ENCODE peak calls at places on chromosomes 11 and 22, in nine cellular contexts. Z is ascending aorta, O is ovary, Q is HCT116, V is stomach, E is A549, I is AG04450, W is lung, H is neural progenitor cell. F is an unnamed sample.

GRCh38 chr22:25085156-25085555 is 114.5 kb upstream of the CRYBB3 start:
- DNase-seq in Z (no peak), O (no peak), Q (no peak), V (no peak), E (no peak), I (no peak), W (no peak), H (no peak), F (no peak)

GRCh38 chr11:213111-213510 is 5.6 kb downstream of the RIC8A start:
- DNase-seq in Z (no peak), O (peak; percentile 30), Q (no peak), V (peak; percentile 9), E (no peak), I (no peak), W (no peak), H (no peak), F (peak; percentile 15)

GRCh38 chr11:78467370-78467769 is 49.8 kb upstream of the GAB2 start:
- DNase-seq in Z (no peak), O (no peak), Q (no peak), V (no peak), E (no peak), I (no peak), W (no peak), H (no peak), F (no peak)

GRCh38 chr11:101390539-101390938 is 193.3 kb downstream of the TRPC6 start:
- DNase-seq in Z (no peak), O (no peak), Q (peak; percentile 3), V (no peak), E (no peak), I (no peak), W (no peak), H (no peak), F (no peak)

GRCh38 chr11:17597770-17598169 is 50.7 kb downstream of the OTOG start:
- DNase-seq in Z (peak; percentile 57), O (peak; percentile 19), Q (no peak), V (peak; percentile 24), E (no peak), I (no peak), W (no peak), H (no peak), F (no peak)

GRCh38 chr22:20405291-20405930 is 11.5 kb downstream of the ZNF74 start:
- DNase-seq in Z (peak; percentile 51), O (no peak), Q (no peak), V (no peak), E (no peak), I (no peak), W (no peak), H (no peak), F (no peak)

GRCh38 chr11:3755151-3755550 is 42.2 kb downstream of the NUP98 start:
- DNase-seq in Z (no peak), O (no peak), Q (no peak), V (no peak), E (no peak), I (no peak), W (no peak), H (no peak), F (no peak)

GRCh38 chr11:57674251-57674650 is 6.3 kb downstream of the ZDHHC5 start:
- DNase-seq in Z (no peak), O (no peak), Q (no peak), V (no peak), E (no peak), I (no peak), W (no peak), H (no peak), F (no peak)

GRCh38 chr11:67356551-67356866 is 3.2 kb upstream of the POLD4 start:
- DNase-seq in Z (no peak), O (no peak), Q (no peak), V (no peak), E (no peak), I (no peak), W (no peak), H (no peak), F (no peak)

GRCh38 chr11:3144296-3145205 is 20.6 kb downstream of the OSBPL5 start:
- DNase-seq in Z (no peak), O (no peak), Q (no peak), V (no peak), E (no peak), I (no peak), W (no peak), H (no peak), F (no peak)

GRCh38 chr11:88103337-88104206 is 71.7 kb downstream of the RAB38 start:
- DNase-seq in Z (no peak), O (no peak), Q (peak; percentile 85), V (no peak), E (peak; percentile 58), I (peak; percentile 1), W (peak; percentile 62), H (peak; percentile 90), F (peak; percentile 33)

GRCh38 chr11:10923886-10924285 is 66.0 kb upstream of the ZBED5 start:
- DNase-seq in Z (no peak), O (no peak), Q (no peak), V (no peak), E (no peak), I (no peak), W (no peak), H (no peak), F (no peak)

GRCh38 chr11:34411786-34412185 is 26.9 kb upstream of the CAT start:
- DNase-seq in Z (no peak), O (no peak), Q (no peak), V (no peak), E (no peak), I (no peak), W (no peak), H (no peak), F (no peak)

GRCh38 chr11:133894956-133895549 is 49.7 kb upstream of the SPATA19 start:
- DNase-seq in Z (no peak), O (no peak), Q (no peak), V (peak; percentile 15), E (no peak), I (no peak), W (no peak), H (peak; percentile 58), F (peak; percentile 38)

GRCh38 chr11:128857341-128857740 is 9.8 kb downstream of the KCNJ1 start:
- DNase-seq in Z (no peak), O (no peak), Q (no peak), V (no peak), E (no peak), I (no peak), W (no peak), H (no peak), F (no peak)

DNA sequence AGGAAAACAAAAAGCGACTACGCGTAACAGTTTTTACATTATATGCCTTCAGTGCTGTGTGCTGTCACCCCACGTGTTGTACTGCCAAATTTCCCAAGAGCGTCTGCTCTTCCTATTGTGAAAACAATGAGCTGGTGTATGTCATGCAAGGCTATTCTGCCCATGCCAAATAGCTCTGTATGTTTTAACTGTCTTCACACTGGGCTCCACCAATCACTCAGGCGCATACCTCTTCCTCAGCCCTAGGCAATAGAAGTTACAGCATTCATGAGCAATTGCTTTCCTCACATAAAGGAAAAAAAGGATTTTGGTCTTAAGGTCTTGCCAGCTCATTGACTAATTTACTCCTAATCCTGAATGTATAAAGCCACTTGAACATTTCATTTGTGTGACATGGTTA is 606.8 kb downstream of the NTM start:
- DNase-seq in Z (no peak), O (no peak), Q (no peak), V (no peak), E (no peak), I (no peak), W (no peak), H (peak; percentile 40), F (no peak)
- H3K4me3 ChIP-seq in Z (no peak overlapping the region), O (no peak overlapping the region), Q (no peak overlapping the region), V (no peak overlapping the region), E (no peak overlapping the region), I (no peak overlapping the region), W (no peak overlapping the region), H (no peak overlapping the region), F (no peak overlapping the region)

DNA sequence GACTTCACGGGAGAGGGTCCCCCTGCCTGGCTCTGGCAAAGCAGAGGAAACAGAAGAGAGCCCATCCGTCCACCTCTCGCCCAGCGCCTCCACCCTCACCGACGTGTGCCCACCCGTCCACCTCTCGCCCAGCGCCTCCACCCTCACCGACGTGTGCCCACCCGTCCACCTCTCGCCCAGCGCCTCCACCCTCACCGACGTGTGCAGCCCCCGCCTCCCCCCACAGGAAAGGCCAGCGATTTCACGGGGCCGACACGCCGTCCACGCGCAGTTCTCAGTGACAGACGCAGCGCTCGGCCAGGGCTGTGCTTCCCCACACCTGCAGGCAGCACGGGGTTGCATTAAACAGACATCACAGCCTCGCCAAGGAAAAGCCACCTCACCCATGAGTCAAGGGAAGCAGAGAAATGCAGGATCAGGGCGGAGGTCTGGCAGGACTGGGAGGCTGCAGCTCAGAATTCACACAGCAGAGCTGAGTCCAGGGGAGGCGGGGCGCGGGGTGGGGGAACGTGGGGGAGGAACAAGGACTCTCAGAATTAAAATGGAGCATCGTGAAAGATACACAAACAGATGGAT is 377.8 kb downstream of the BRD1 start:
- DNase-seq in Z (peak; percentile 33), O (no peak), Q (no peak), V (no peak), E (no peak), I (no peak), W (no peak), H (peak; percentile 60), F (no peak)
- H3K9me3 ChIP-seq in Z (no peaks in the 10 kb centered on the region), O (no peaks in the 10 kb centered on the region), Q (no peaks in the 10 kb centered on the region), V (no peaks in the 10 kb centered on the region), E (no peaks in the 10 kb centered on the region), I (peaks cover 82% of the 10 kb centered on the region), W (no peaks in the 10 kb centered on the region), H (no peaks in the 10 kb centered on the region), F (no peaks in the 10 kb centered on the region)

GRCh38 chr11:119362741-119363080 is 16.2 kb upstream of the MFRP start:
- DNase-seq in Z (no peak), O (no peak), Q (no peak), V (no peak), E (no peak), I (no peak), W (no peak), H (no peak), F (no peak)
- H3K4me3 ChIP-seq in Z (no peak overlapping the region), O (peak overlapping the region; percentile 45), Q (no peak overlapping the region), V (peak overlapping the region; percentile 50), E (no peak overlapping the region), I (no peak overlapping the region), W (no peak overlapping the region), H (no peak overlapping the region), F (no peak overlapping the region)

GRCh38 chr11:13288375-13289029 is 10.9 kb downstream of the BMAL1 start:
- DNase-seq in Z (no peak), O (no peak), Q (no peak), V (no peak), E (no peak), I (no peak), W (no peak), H (no peak), F (no peak)

GRCh38 chr11:13284776-13285588 is 7.4 kb downstream of the BMAL1 start:
- DNase-seq in Z (no peak), O (no peak), Q (no peak), V (no peak), E (no peak), I (no peak), W (no peak), H (no peak), F (no peak)

GRCh38 chr11:13286247-13286821 is 8.7 kb downstream of the BMAL1 start:
- DNase-seq in Z (no peak), O (no peak), Q (no peak), V (no peak), E (no peak), I (no peak), W (no peak), H (no peak), F (no peak)

GRCh38 chr11:13287681-13288080 is 10.1 kb downstream of the BMAL1 start:
- DNase-seq in Z (no peak), O (no peak), Q (no peak), V (no peak), E (no peak), I (no peak), W (no peak), H (no peak), F (no peak)

GRCh38 chr11:13287026-13287425 is 9.4 kb downstream of the BMAL1 start:
- DNase-seq in Z (no peak), O (no peak), Q (no peak), V (no peak), E (no peak), I (no peak), W (no peak), H (no peak), F (no peak)
- H3K9me3 ChIP-seq in Z (no peaks in the 10 kb centered on the region), O (no peaks in the 10 kb centered on the region), Q (no peaks in the 10 kb centered on the region), V (no peaks in the 10 kb centered on the region), E (no peaks in the 10 kb centered on the region), I (no peaks in the 10 kb centered on the region), W (no peaks in the 10 kb centered on the region), H (no peaks in the 10 kb centered on the region), F (no peaks in the 10 kb centered on the region)

F was measured in adrenal gland.